ENCODE peak calls at places on chromosomes 4 and X, in ten cellular contexts. S, R, Q, T, C, K, O, N, Y and Z are unnamed samples.

GRCh38 chr4:15755321-15755750 is 22.8 kb upstream of the CD38 start:
- DNase-seq in N (no peak), S (peak; percentile 77), T (peak; percentile 49), Y (no peak), C (no peak), Q (no peak), R (no peak), K (no peak), O (no peak), Z (no peak)

GRCh38 chr4:16072168-16072567 is 11.7 kb downstream of the PROM1 start:
- DNase-seq in C (no peak), S (no peak), Y (no peak), T (no peak), N (no peak), K (no peak), O (no peak), Q (no peak), R (no peak), Z (no peak)

GRCh38 chr4:60913026-60913425 is 287.1 kb upstream of the ADGRL3 start:
- DNase-seq in N (no peak), C (no peak), K (no peak), Q (no peak), T (no peak), Y (no peak), S (no peak), R (no peak), O (no peak), Z (no peak)

GRCh38 chrX:153744210-153745066 is 19.6 kb upstream of the PLXNB3 start:
- DNase-seq in C (peak; percentile 48), R (no peak), Y (peak; percentile 52), K (peak; percentile 76), O (no peak), S (no peak), Q (peak; percentile 61), T (no peak), N (no peak), Z (peak; percentile 45)

GRCh38 chr4:61511716-61512488 is 311.8 kb downstream of the ADGRL3 start:
- DNase-seq in O (no peak), T (peak; percentile 86), S (peak; percentile 4), K (no peak), C (no peak), Q (no peak), R (peak; percentile 6), Y (no peak), N (no peak), Z (no peak)

GRCh38 chr4:52643846-52644245 is 15.3 kb downstream of the USP46 start:
- DNase-seq in O (no peak), Q (peak; percentile 25), Y (no peak), S (peak; percentile 43), N (no peak), K (no peak), R (peak; percentile 46), T (peak; percentile 80), C (peak; percentile 83), Z (no peak)

GRCh38 chr4:70703695-70704332 is 15.5 kb downstream of the UTP3 start:
- DNase-seq in Q (no peak), S (peak; percentile 51), N (no peak), O (peak; percentile 44), T (peak; percentile 35), C (no peak), R (no peak), Y (no peak), K (no peak), Z (peak; percentile 71)

GRCh38 chrX:103640401-103641155 is 11.8 kb downstream of the TCEAL1 start:
- DNase-seq in N (no peak), T (no peak), O (no peak), C (no peak), Y (no peak), S (peak; percentile 62), R (no peak), K (no peak), Q (no peak), Z (no peak)